ENCODE peak calls at places on chromosomes 6 and 20, in ten cellular contexts. T is colonic mucosa; G is lung; Z is CD8-positive, alpha-beta T cell; M is GM12878; N is Panc1; A is GM23338; V is astrocyte; J is psoas muscle; L is left ventricle myocardium inferior. K is an unnamed sample.
A peak's percentile ranks its signal among the peaks of the same experiment; 100 is the strongest.

GRCh38 chr20:57440678-57441509 is 49.7 kb downstream of the RBM38 start:
- DNase-seq in T (peak; percentile 47), G (peak; percentile 63), Z (no peak), M (no peak), N (no peak), A (peak; percentile 42), V (no peak), J (peak; percentile 84), L (peak; percentile 86), K (no peak)

GRCh38 chr6:3296113-3296512 is 37.4 kb downstream of the PSMG4 start:
- DNase-seq in T (no peak), G (no peak), Z (no peak), M (no peak), N (no peak), A (no peak), V (no peak), J (no peak), L (no peak), K (no peak)

GRCh38 chr6:157304840-157305675 is 18.3 kb downstream of the TMEM242 start:
- DNase-seq in T (peak; percentile 64), G (no peak), Z (no peak), M (no peak), N (no peak), A (no peak), V (peak; percentile 33), J (peak; percentile 39), L (no peak), K (no peak)

GRCh38 chr6:77910826-77911225 is 258.0 kb downstream of the MEI4 start:
- DNase-seq in T (no peak), G (no peak), Z (no peak), M (no peak), N (no peak), A (no peak), V (no peak), J (no peak), L (no peak), K (no peak)

GRCh38 chr6:169722362-169723199 is 1.7 kb downstream of the PHF10 start:
- DNase-seq in T (peak; percentile 51), G (no peak), Z (peak; percentile 40), M (no peak), N (no peak), A (peak; percentile 66), V (peak; percentile 85), J (peak; percentile 33), L (peak; percentile 42), K (peak; percentile 71)

GRCh38 chr6:53910834-53911233 is 116.0 kb downstream of the LRRC1 start:
- DNase-seq in T (no peak), G (no peak), Z (no peak), M (no peak), N (no peak), A (no peak), V (no peak), J (no peak), L (no peak), K (no peak)

GRCh38 chr6:10269814-10270472 is 144.9 kb downstream of the TFAP2A start:
- DNase-seq in T (no peak), G (no peak), Z (no peak), M (no peak), N (no peak), A (no peak), V (peak; percentile 20), J (no peak), L (no peak), K (no peak)

GRCh38 chr6:92047152-92047551 is 1372.2 kb downstream of the EPHA7 start:
- DNase-seq in T (no peak), G (no peak), Z (no peak), M (no peak), N (no peak), A (no peak), V (no peak), J (no peak), L (no peak), K (no peak)

GRCh38 chr6:159044899-159045727 is at the start of gene TAGAP:
- DNase-seq in T (peak; percentile 72), G (peak; percentile 67), Z (peak; percentile 85), M (peak; percentile 63), N (no peak), A (no peak), V (no peak), J (peak; percentile 54), L (peak; percentile 52), K (no peak)

GRCh38 chr20:41692479-41693135 is 74.4 kb upstream of the CHD6 start:
- DNase-seq in T (no peak), G (peak; percentile 82), Z (peak; percentile 74), M (peak; percentile 43), N (peak; percentile 27), A (peak; percentile 97), V (peak; percentile 24), J (peak; percentile 84), L (peak; percentile 85), K (peak; percentile 62)

GRCh38 chr20:14055127-14055742 is 59.9 kb downstream of the MACROD2 start:
- DNase-seq in T (peak; percentile 52), G (no peak), Z (no peak), M (no peak), N (peak; percentile 51), A (peak; percentile 85), V (peak; percentile 22), J (no peak), L (no peak), K (peak; percentile 18)

GRCh38 chr6:34601706-34602105 is 45.6 kb upstream of the SPDEF start:
- DNase-seq in T (no peak), G (no peak), Z (no peak), M (no peak), N (no peak), A (peak; percentile 48), V (no peak), J (no peak), L (no peak), K (no peak)

GRCh38 chr6:30344868-30345671 is at the start of gene RPP21:
- DNase-seq in T (peak; percentile 92), G (peak; percentile 85), Z (peak; percentile 90), M (no peak), N (no peak), A (peak; percentile 93), V (peak; percentile 63), J (peak; percentile 89), L (peak; percentile 88), K (peak; percentile 91)
- TF ChIP-seq CTCF in T (no peak), G (no peak), Z (no peak), M (no peak), N (no peak), A (no peak), V (no peak), J (no peak), L (no peak), K (no peak)

GRCh38 chr20:50663095-50663821 is 28.1 kb downstream of the RIPOR3 start:
- DNase-seq in T (no peak), G (peak; percentile 51), Z (no peak), M (no peak), N (no peak), A (peak; percentile 79), V (no peak), J (no peak), L (peak; percentile 37), K (peak; percentile 83)

GRCh38 chr20:50664248-50664647 is 27.1 kb downstream of the RIPOR3 start:
- DNase-seq in T (no peak), G (no peak), Z (no peak), M (no peak), N (no peak), A (no peak), V (no peak), J (peak; percentile 39), L (peak; percentile 65), K (no peak)

GRCh38 chr20:50655325-50655880 is 35.9 kb downstream of the RIPOR3 start:
- DNase-seq in T (peak; percentile 55), G (no peak), Z (no peak), M (no peak), N (no peak), A (no peak), V (peak; percentile 70), J (peak; percentile 64), L (peak; percentile 78), K (no peak)

GRCh38 chr20:50658804-50659380 is 32.5 kb downstream of the RIPOR3 start:
- DNase-seq in T (no peak), G (no peak), Z (no peak), M (no peak), N (no peak), A (no peak), V (no peak), J (no peak), L (no peak), K (no peak)

DNA sequence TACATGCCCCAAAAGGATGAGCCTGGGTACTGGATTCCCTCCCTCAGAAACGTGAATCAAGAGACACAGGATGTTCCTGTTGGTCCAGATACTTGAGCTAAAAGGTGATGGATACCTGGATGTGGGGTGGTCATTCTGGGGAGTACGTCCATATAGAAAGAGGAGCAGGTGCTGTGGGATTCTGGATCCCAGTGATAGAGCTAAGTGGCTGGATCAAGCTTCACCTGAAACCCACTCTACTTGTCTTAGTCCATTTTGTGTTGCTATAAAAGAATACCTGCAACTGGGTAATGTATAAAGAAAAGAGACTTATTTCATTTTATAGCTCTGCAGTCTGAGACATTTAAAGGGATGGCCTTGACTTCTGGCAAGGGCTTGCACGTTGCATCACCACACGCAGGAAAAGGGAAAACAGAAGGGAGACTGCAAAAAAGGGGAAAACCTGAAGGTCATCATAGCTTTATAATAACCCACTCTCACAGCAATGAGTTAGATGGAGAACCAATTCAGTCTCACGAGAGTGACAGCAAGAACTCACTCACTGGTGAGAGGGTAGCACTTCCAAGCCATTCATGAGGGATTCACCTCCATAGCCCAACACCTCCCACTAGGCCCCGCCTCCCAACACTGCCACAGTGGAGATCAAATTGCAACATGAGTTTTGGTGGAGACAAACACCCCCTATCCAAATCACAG is 31.2 kb downstream of the RIPOR3 start:
- DNase-seq in T (no peak), G (no peak), Z (no peak), M (no peak), N (no peak), A (no peak), V (no peak), J (no peak), L (no peak), K (no peak)
- H3K27ac ChIP-seq in T (no peak overlapping the region), G (peak overlapping the region; percentile 57), Z (no peak overlapping the region), M (no peak overlapping the region), N (peak overlapping the region; percentile 96), A (no peak overlapping the region), V (no peak overlapping the region), J (no peak overlapping the region), L (peak overlapping the region; percentile 91), K (no peak overlapping the region)

GRCh38 chr6:128739112-128739511 is 143.8 kb upstream of the LAMA2 start:
- DNase-seq in T (no peak), G (no peak), Z (no peak), M (no peak), N (no peak), A (no peak), V (no peak), J (no peak), L (no peak), K (no peak)
- TF ChIP-seq CTCF in T (no peak), G (no peak), Z (no peak), M (no peak), N (no peak), A (no peak), V (no peak), J (no peak), L (no peak), K (no peak)

GRCh38 chr20:23268792-23269354 is 81.7 kb upstream of the NXT1 start:
- DNase-seq in T (no peak), G (no peak), Z (no peak), M (no peak), N (no peak), A (no peak), V (no peak), J (no peak), L (no peak), K (no peak)
- H3K27ac ChIP-seq in T (no peak overlapping the region), G (no peak overlapping the region), Z (no peak overlapping the region), M (no peak overlapping the region), N (no peak overlapping the region), A (no peak overlapping the region), V (peak overlapping the region; percentile 87), J (no peak overlapping the region), L (peak overlapping the region; percentile 82), K (no peak overlapping the region)

GRCh38 chr6:95169790-95170189 is 407.5 kb upstream of the MANEA start:
- DNase-seq in T (no peak), G (no peak), Z (no peak), M (no peak), N (no peak), A (no peak), V (peak; percentile 20), J (no peak), L (no peak), K (no peak)
- TF ChIP-seq CTCF in T (no peak), G (no peak), Z (no peak), M (no peak), N (no peak), A (no peak), V (no peak), J (no peak), L (no peak), K (no peak)

K was measured in RWPE1.